ENCODE peak calls at places on chromosomes 5 and 9, in nine cellular contexts. M, G, C, D, N, J, B, K and W are unnamed samples.

GRCh38 chr5:60744682-60745081 is 44.7 kb upstream of the DEPDC1B start:
- DNase-seq in N (no peak), C (no peak), G (no peak), B (no peak), D (no peak), M (no peak), K (no peak), J (no peak), W (no peak)

GRCh38 chr9:70668751-70669150 is 254.3 kb upstream of the KLF9 start:
- DNase-seq in J (no peak), C (no peak), B (no peak), D (no peak), K (no peak), G (no peak), M (no peak), N (no peak), W (no peak)

GRCh38 chr9:92294297-92294676 is 790 bp upstream of the IARS1 start:
- DNase-seq in K (peak; percentile 30), J (no peak), M (no peak), N (no peak), C (no peak), D (no peak), B (peak; percentile 29), G (peak; percentile 8), W (no peak)

GRCh38 chr9:90807006-90807405 is 5.4 kb downstream of the SYK start:
- DNase-seq in G (no peak), K (no peak), M (no peak), J (no peak), N (no peak), C (no peak), D (no peak), B (no peak), W (peak; percentile 86)

GRCh38 chr5:172283862-172284274 is 304 bp upstream of the UBTD2 start:
- DNase-seq in J (no peak), B (peak; percentile 81), G (peak; percentile 80), C (peak; percentile 81), D (peak; percentile 90), N (peak; percentile 89), K (peak; percentile 77), M (peak; percentile 67), W (no peak)

GRCh38 chr9:100170556-100170955 is 71.5 kb downstream of the INVS start:
- DNase-seq in C (no peak), M (no peak), K (no peak), D (no peak), B (no peak), G (no peak), N (no peak), J (no peak), W (no peak)

GRCh38 chr5:34587355-34588241 is 68.5 kb upstream of the RAI14 start:
- DNase-seq in B (peak; percentile 80), M (no peak), C (no peak), D (no peak), J (no peak), N (no peak), K (no peak), G (no peak), W (no peak)

GRCh38 chr5:166710275-166710674 is 1581.2 kb upstream of the WWC1 start:
- DNase-seq in B (no peak), K (no peak), C (no peak), G (no peak), D (no peak), N (no peak), J (no peak), M (no peak), W (no peak)

GRCh38 chr5:75037106-75037505 is 15.3 kb downstream of the GCNT4 start:
- DNase-seq in J (peak; percentile 69), G (peak; percentile 17), N (no peak), M (no peak), B (peak; percentile 48), K (no peak), D (no peak), C (no peak), W (no peak)

GRCh38 chr9:83935276-83935890 is 14.2 kb upstream of the KIF27 start:
- DNase-seq in D (no peak), K (no peak), C (no peak), N (no peak), B (no peak), G (no peak), M (no peak), J (no peak), W (no peak)

GRCh38 chr5:157917909-157918809 is 59.2 kb upstream of the CLINT1 start:
- DNase-seq in N (peak; percentile 80), C (no peak), M (peak; percentile 65), K (peak; percentile 68), J (peak; percentile 50), B (peak; percentile 86), G (peak; percentile 62), D (peak; percentile 78), W (no peak)

GRCh38 chr9:124665391-124666058 is 105.6 kb downstream of the NR6A1 start:
- DNase-seq in D (no peak), C (no peak), G (no peak), J (peak; percentile 88), B (peak; percentile 29), K (no peak), N (no peak), M (no peak), W (no peak)

GRCh38 chr5:139690385-139691274 is 42.5 kb downstream of the CXXC5 start:
- DNase-seq in B (no peak), G (no peak), J (no peak), K (peak; percentile 52), D (peak; percentile 71), M (no peak), C (no peak), N (no peak), W (no peak)

GRCh38 chr5:178328826-178329225 is 96.2 kb upstream of the PHYKPL start:
- DNase-seq in J (no peak), N (no peak), K (no peak), G (no peak), M (no peak), C (no peak), B (no peak), D (no peak), W (no peak)

GRCh38 chr5:109191153-109191558 is 218.6 kb downstream of the PJA2 start:
- DNase-seq in B (peak; percentile 34), G (no peak), C (no peak), M (no peak), K (no peak), J (peak; percentile 26), N (no peak), D (no peak), W (no peak)

GRCh38 chr5:36744041-36744677 is 132.4 kb upstream of the NIPBL start:
- DNase-seq in C (peak; percentile 29), B (no peak), K (no peak), J (no peak), M (no peak), N (no peak), G (no peak), D (no peak), W (no peak)